ENCODE peak calls at places on chromosomes 2 and 18, in ten cellular contexts. H is BJ; B is CD8-positive, alpha-beta T cell; T is heart right ventricle; W is sigmoid colon; K is lung; P is fibroblast of pulmonary artery; E is fibroblast of lung; I is adrenal gland; S is neural progenitor cell. J is an unnamed sample.
A peak's percentile ranks its signal among the peaks of the same experiment; 100 is the strongest.

GRCh38 chr2:221567231-221567760 is 4.8 kb downstream of the EPHA4 start:
- DNase-seq in P (no peak), W (no peak), E (no peak), T (no peak), H (no peak), B (no peak), I (no peak), K (no peak), S (peak; percentile 28), J (no peak)

GRCh38 chr2:190382851-190383250 is 25.3 kb upstream of the MFSD6 start:
- DNase-seq in K (no peak), I (peak; percentile 62), S (peak; percentile 39), H (no peak), B (no peak), P (peak; percentile 73), T (peak; percentile 26), W (no peak), E (peak; percentile 57), J (no peak)

GRCh38 chr2:186737737-186738508 is 44.1 kb downstream of the FAM171B start:
- DNase-seq in W (no peak), T (no peak), P (no peak), I (no peak), K (no peak), B (no peak), S (no peak), H (no peak), E (no peak), J (no peak)

GRCh38 chr2:205563646-205564045 is 118.7 kb upstream of the NRP2 start:
- DNase-seq in B (no peak), S (peak; percentile 76), W (no peak), E (no peak), P (no peak), K (no peak), I (no peak), H (no peak), T (no peak), J (no peak)

GRCh38 chr2:217261452-217261851 is 401.6 kb upstream of the TNP1 start:
- DNase-seq in W (no peak), E (peak; percentile 89), I (peak; percentile 63), B (no peak), H (no peak), P (peak; percentile 69), K (no peak), T (peak; percentile 27), S (no peak), J (peak; percentile 73)

GRCh38 chr2:207073791-207074678 is 91.7 kb downstream of the KLF7 start:
- DNase-seq in E (peak; percentile 14), K (no peak), T (peak; percentile 53), W (no peak), H (no peak), I (peak; percentile 65), P (no peak), B (no peak), S (no peak), J (no peak)

GRCh38 chr2:172460780-172461201 is 33.4 kb downstream of the ITGA6 start:
- DNase-seq in I (no peak), B (no peak), P (peak; percentile 56), W (no peak), S (no peak), T (no peak), H (no peak), K (no peak), E (no peak), J (no peak)

GRCh38 chr18:45014047-45014501 is 333.4 kb downstream of the SETBP1 start:
- DNase-seq in S (peak; percentile 32), I (no peak), P (peak; percentile 73), H (peak; percentile 41), E (peak; percentile 90), W (no peak), T (no peak), B (no peak), K (no peak), J (peak; percentile 74)

GRCh38 chr2:47516496-47517104 is 113.6 kb downstream of the MSH2 start:
- DNase-seq in H (no peak), I (no peak), B (no peak), S (no peak), W (no peak), K (no peak), E (no peak), P (no peak), T (no peak), J (no peak)

GRCh38 chr2:47520302-47520630 is 117.3 kb downstream of the MSH2 start:
- DNase-seq in K (no peak), S (no peak), H (no peak), I (no peak), P (no peak), T (no peak), W (no peak), B (no peak), E (no peak), J (no peak)

GRCh38 chr2:47519147-47519537 is 116.2 kb downstream of the MSH2 start:
- DNase-seq in S (no peak), W (no peak), I (no peak), B (no peak), K (no peak), T (no peak), H (no peak), P (no peak), E (no peak), J (no peak)

GRCh38 chr2:47519604-47520301 is 116.8 kb downstream of the MSH2 start:
- DNase-seq in B (no peak), H (no peak), P (no peak), W (no peak), K (no peak), I (no peak), S (peak; percentile 53), T (no peak), E (no peak), J (no peak)

DNA sequence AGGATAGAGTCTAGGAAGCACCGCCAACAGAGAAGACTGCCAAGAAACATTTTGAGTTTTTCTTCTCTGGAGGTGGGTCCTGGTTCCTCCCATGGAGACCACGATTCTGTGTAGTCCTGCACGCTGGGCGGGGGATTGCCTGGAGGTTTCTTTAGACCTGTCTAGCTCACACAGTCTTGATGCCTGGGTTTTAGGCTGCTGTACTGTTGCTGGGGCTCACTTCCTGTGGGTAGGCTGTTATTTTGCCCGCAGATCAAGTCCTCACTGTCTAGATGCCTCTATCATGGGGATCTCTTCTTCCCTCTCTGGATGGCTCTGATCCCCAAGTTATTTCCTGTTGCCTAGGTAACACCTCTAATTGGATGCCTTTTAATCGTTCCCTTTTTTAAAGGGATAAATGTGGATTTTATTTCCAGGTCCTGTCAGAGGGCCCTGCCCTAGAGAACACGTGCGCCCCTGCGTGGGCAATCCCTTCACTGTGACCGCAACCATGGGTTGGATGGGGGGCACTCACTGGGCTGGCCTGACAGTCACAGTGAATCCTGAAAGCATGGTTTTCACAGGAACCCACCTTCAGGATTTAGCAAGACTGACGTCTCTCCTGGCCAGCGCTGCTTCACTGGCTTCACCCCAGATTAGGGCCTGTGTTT is 115.7 kb downstream of the MSH2 start:
- DNase-seq in B (no peak), I (no peak), H (no peak), E (no peak), P (no peak), S (no peak), K (no peak), W (no peak), T (no peak), J (no peak)
- TF ChIP-seq CTCF in B (no peak), I (no peak), H (no peak), E (no peak), P (no peak), S (no peak), K (no peak), W (no peak), T (no peak), J (no peak)

GRCh38 chr2:121688820-121689219 is 39.6 kb upstream of the CLASP1 start:
- DNase-seq in S (no peak), H (no peak), W (peak; percentile 17), K (no peak), E (no peak), I (no peak), B (no peak), T (no peak), P (no peak), J (no peak)

GRCh38 chr2:121694398-121695178 is 42.1 kb downstream of the NIFK start:
- DNase-seq in H (no peak), S (no peak), I (peak; percentile 64), E (peak; percentile 86), P (peak; percentile 42), K (no peak), B (no peak), W (peak; percentile 37), T (no peak), J (peak; percentile 72)

GRCh38 chr2:121686218-121686617 is 37.0 kb upstream of the CLASP1 start:
- DNase-seq in H (no peak), P (no peak), W (peak; percentile 15), B (no peak), S (peak; percentile 65), E (no peak), K (no peak), I (no peak), T (no peak), J (no peak)

GRCh38 chr2:121690095-121690494 is 40.8 kb upstream of the CLASP1 start:
- DNase-seq in E (no peak), W (peak; percentile 17), H (no peak), K (no peak), I (no peak), S (no peak), T (no peak), P (no peak), B (no peak), J (no peak)

DNA sequence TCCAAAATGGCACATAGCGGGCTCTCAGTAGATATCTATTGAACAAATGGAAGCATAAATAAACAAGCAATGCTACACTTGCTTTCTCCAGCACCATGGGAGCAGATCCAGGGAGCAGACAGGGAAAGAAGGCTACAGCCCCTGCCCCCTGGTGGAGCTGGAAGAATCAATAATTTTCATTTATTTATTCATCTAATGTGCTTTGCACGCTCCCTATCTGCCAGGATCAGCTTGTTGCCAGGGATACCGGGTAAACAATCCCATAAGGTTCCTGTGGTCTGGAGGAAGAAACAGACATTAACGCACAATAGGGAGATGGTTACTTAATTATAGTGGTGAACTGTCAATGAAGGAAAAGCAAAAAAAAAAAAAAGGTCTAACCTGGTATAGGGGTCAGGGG is 40.1 kb upstream of the CLASP1 start:
- DNase-seq in P (peak; percentile 60), T (peak; percentile 27), S (no peak), K (no peak), B (no peak), W (peak; percentile 38), I (peak; percentile 83), E (peak; percentile 46), H (no peak), J (no peak)
- TF ChIP-seq CTCF in P (peak; percentile 44), T (peak; percentile 54), S (peak; percentile 22), K (no peak), B (no peak), W (no peak), I (peak; percentile 46), E (peak; percentile 60), H (peak; percentile 50), J (peak; percentile 56)

DNA sequence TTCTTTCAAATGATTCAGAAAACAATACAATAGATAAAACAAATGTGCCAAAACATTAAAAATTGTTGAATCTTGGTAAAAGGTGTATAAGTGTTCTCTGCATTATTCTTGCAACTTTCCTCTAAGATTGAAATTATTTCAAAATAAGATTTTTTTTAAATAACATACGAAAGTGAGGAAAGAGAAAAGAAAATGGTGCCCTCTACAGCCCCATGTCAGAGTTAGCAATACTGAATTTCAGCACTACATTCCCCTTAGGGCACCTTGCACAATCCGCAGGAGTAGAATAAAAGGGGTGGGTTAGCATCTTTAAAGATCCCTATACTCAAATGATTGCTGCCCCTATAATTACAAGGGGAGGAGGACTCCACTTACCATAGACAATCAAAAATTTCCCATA is 433.7 kb downstream of the BCL11A start:
- DNase-seq in T (no peak), I (no peak), H (no peak), S (no peak), W (no peak), K (no peak), P (no peak), B (no peak), E (no peak), J (no peak)
- TF ChIP-seq CTCF in T (peak; percentile 48), I (no peak), H (no peak), S (peak; percentile 14), W (no peak), K (no peak), P (no peak), B (no peak), E (no peak), J (no peak)

GRCh38 chr2:127382836-127383235 is 4.9 kb downstream of the MAP3K2 start:
- DNase-seq in E (no peak), K (no peak), H (no peak), P (no peak), T (no peak), W (no peak), I (no peak), S (no peak), B (no peak), J (no peak)

GRCh38 chr2:127381762-127382161 is 6.0 kb downstream of the MAP3K2 start:
- DNase-seq in T (no peak), K (no peak), P (no peak), S (no peak), I (no peak), B (no peak), H (no peak), E (no peak), W (no peak), J (no peak)

GRCh38 chr2:127377262-127377661 is 10.5 kb downstream of the MAP3K2 start:
- DNase-seq in E (no peak), B (no peak), I (no peak), K (no peak), S (no peak), P (no peak), W (no peak), H (no peak), T (no peak), J (no peak)

GRCh38 chr2:127376265-127376664 is 11.5 kb downstream of the MAP3K2 start:
- DNase-seq in K (no peak), W (no peak), T (no peak), I (no peak), B (no peak), P (no peak), E (no peak), S (no peak), H (no peak), J (no peak)

DNA sequence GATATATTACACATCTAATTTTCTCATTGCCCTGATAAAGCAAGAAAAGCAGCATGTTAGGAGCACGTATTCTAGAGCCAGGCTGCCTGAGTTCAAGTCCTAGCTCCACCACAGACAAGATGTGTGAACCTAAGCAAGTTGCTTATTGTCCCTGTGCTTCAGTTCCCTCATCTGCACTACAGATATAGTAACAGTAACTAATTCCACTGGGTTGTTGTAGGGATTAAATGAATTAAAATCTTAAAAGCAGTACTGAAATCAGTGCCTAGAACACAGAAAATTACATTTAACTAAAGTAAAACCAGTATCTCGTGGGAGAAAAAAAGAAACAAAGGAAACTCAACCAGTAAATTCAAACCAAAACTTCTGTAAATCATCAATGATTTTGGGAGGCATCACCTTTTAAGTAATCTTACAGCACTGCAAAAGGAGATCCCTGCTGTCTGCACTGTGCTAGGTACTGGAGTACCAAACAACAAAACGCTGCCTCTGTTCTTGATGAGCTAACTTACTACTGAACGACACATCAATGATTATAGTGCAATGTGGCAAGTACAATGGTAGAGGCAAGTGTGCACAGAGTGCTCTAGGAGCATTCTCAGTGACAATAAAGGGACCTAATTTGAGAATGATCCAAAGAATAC is 7.9 kb downstream of the MAP3K2 start:
- DNase-seq in P (no peak), S (no peak), T (no peak), B (no peak), W (no peak), E (no peak), H (no peak), I (no peak), K (no peak), J (no peak)
- TF ChIP-seq CTCF in P (no peak), S (no peak), T (no peak), B (no peak), W (no peak), E (no peak), H (no peak), I (no peak), K (no peak), J (no peak)

J was measured in retinal pigment epithelial cell.